ENCODE peak calls at places on chromosomes 3 and 15, in nine cellular contexts. X is A549, D is ovary, Y is endothelial cell of umbilical vein, U is body of pancreas, W is uterus, A is heart left ventricle, T is tibial nerve, P is stomach. I is an unnamed sample. For H3K4me1, the result is how much of the 10 kb centered on the place peaks cover.

GRCh38 chr15:89075121-89075640 is 13.1 kb upstream of the ABHD2 start:
- DNase-seq in X (no peak), D (no peak), A (no peak), T (no peak), W (no peak), P (no peak), U (no peak), Y (no peak), I (no peak)

GRCh38 chr15:34616613-34617012 is 33.2 kb upstream of the GOLGA8B start:
- DNase-seq in U (no peak), D (no peak), X (peak), W (no peak), P (no peak), T (no peak), A (peak), Y (peak), I (no peak)

GRCh38 chr15:66169625-66170024 is 83.9 kb downstream of the MEGF11 start:
- DNase-seq in X (no peak), U (no peak), A (no peak), W (no peak), P (no peak), Y (no peak), D (no peak), T (no peak), I (no peak)

GRCh38 chr3:58005662-58006061 is 2.6 kb upstream of the FLNB start:
- DNase-seq in W (no peak), A (no peak), Y (peak), P (no peak), X (no peak), D (no peak), T (no peak), U (no peak), I (no peak)

GRCh38 chr15:68352401-68353062 is 75.0 kb downstream of the FEM1B start:
- DNase-seq in U (no peak), T (no peak), P (no peak), A (no peak), D (peak), Y (peak), X (peak), W (peak), I (peak)

GRCh38 chr15:61654918-61655317 is 405.3 kb downstream of the VPS13C start:
- DNase-seq in W (peak), T (no peak), U (no peak), A (no peak), P (no peak), Y (no peak), D (peak), X (no peak), I (peak)

GRCh38 chr3:116473602-116474001 is 28.3 kb upstream of the LSAMP start:
- DNase-seq in W (no peak), X (no peak), Y (no peak), D (no peak), P (no peak), U (no peak), A (no peak), T (no peak), I (no peak)

GRCh38 chr15:65414841-65415621 is 7.7 kb downstream of the IGDCC4 start:
- DNase-seq in X (peak), D (peak), P (no peak), Y (no peak), T (no peak), A (no peak), U (peak), W (no peak), I (no peak)

GRCh38 chr15:31399544-31400171 is 73.0 kb downstream of the KLF13 start:
- DNase-seq in D (no peak), X (no peak), P (no peak), U (no peak), W (no peak), T (no peak), A (no peak), Y (no peak), I (no peak)

GRCh38 chr3:187669675-187670504 is at the start of gene SST:
- DNase-seq in A (peak), W (no peak), Y (peak), T (no peak), P (peak), X (no peak), U (peak), D (no peak), I (peak)

GRCh38 chr15:35168464-35168863 is 83.4 kb upstream of the NANOGP8 start:
- DNase-seq in T (no peak), U (no peak), A (no peak), P (no peak), W (no peak), D (no peak), X (no peak), Y (peak), I (no peak)

GRCh38 chr3:54547051-54547450 is 380.8 kb downstream of the LRTM1 start:
- DNase-seq in W (no peak), A (no peak), T (no peak), P (no peak), D (no peak), Y (no peak), X (no peak), U (no peak), I (no peak)

DNA sequence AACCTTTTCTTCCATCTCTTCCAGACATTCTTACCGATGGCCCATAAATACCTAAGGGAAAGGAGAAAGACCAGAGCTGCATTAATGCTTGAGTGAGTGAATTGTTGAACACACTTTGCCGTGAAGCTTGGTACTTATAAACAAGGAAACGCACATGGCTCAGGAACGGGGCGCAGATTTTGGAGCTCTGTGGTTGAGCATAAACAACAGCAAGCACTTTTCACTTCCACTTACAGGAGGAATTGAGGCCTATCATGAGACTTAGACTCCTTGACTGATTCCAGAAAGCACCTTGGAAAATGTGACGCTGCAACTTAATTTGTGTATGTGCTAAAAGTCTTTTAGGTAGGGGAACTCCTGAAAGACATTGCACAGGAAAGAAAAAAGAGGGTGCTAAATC is 197.5 kb upstream of the FEZF2 start:
- DNase-seq in A (no peak), P (no peak), U (no peak), W (no peak), D (no peak), X (no peak), T (no peak), Y (no peak), I (no peak)
- TF ChIP-seq CTCF in A (no peak), P (no peak), U (no peak), W (no peak), D (no peak), X (no peak), T (no peak), Y (no peak), I (no peak)

DNA sequence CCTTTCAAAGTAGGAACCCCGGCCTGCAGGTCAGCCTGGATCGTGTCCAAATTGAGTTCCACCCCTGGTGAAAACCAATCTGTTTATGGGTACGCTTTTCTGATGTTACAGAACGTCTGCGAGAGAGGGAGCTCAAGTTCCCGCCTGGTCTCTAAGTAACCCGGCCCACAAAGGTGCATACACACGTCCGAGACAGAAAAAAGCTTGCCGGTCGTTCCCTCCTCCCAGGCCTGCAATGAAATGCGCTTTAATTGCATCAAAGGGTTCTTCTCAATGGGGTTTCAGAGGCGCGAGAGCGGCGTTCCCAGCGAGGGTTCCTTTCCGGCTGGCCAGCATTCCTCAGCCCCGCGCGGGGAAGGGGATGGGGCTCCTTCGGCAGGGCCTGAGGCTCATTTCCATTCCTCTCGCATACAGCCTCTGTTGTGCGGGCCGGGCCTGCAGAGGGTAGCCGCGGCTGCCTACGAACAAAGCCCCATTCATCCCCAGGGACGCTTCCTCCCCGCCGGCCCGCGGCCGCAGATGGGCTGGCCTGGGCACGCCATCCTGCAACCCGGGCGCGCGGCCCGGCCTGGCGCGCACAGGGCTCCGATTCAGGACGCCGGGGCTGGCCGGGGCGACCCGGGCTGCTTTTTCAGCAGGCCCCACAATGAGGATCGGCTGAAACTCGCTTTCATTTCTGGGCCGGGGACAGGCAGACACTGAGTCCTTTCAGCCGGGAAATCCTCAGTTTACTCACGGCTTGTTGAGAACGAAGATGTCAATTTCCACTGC is 138.3 kb downstream of the TMCO5A start:
- DNase-seq in U (peak), W (peak), A (peak), D (peak), P (peak), T (peak), X (peak), Y (peak), I (peak)
- TF ChIP-seq POLR2A in U (peak), W (no peak), A (no peak), D (no peak), P (no peak), T (no peak), X (peak), Y (peak), I (no peak)

GRCh38 chr3:11596387-11596786 is 47.3 kb downstream of the VGLL4 start:
- DNase-seq in Y (no peak), X (no peak), D (peak), W (no peak), T (no peak), A (no peak), U (no peak), P (no peak), I (no peak)
- H3K4me1 ChIP-seq in Y (under half), X (under half), D (under half), W (under half), T (under half), A (half or more), U (under half), P (under half), I (under half)

DNA sequence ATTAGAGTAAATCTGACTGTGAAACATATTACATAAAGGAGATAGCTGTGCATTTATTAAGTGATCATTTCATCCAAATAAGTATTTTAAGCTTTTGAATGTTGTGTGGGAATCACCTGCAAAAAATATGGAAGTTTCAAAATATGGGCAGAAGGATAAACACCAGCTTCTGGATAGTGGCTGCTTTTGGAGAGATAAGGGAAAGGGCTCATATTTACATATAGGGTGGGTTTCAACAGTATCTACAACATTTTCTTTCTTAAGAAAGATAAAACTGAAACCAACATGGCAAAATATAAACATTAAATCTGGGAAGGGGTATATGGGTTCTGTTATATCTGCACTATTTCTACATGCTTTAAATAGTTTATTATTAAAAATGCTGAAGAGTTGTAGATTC is 12.3 kb downstream of the ARPP19 start:
- DNase-seq in X (no peak), W (no peak), P (no peak), Y (no peak), T (no peak), A (no peak), U (no peak), D (no peak), I (no peak)
- TF ChIP-seq CTCF in X (no peak), W (no peak), P (no peak), Y (no peak), T (no peak), A (no peak), U (no peak), D (no peak), I (no peak)

GRCh38 chr3:188744166-188744565 is 427.6 kb upstream of the TPRG1 start:
- DNase-seq in U (no peak), A (no peak), D (no peak), P (no peak), T (no peak), Y (no peak), X (no peak), W (no peak), I (no peak)
- TF ChIP-seq POLR2A in U (no peak), A (no peak), D (no peak), P (no peak), T (no peak), Y (no peak), X (no peak), W (no peak), I (no peak)

GRCh38 chr3:114406286-114406685 is 112.5 kb downstream of the TIGIT start:
- DNase-seq in X (no peak), D (no peak), W (no peak), P (no peak), U (no peak), T (no peak), Y (no peak), A (no peak), I (no peak)
- H3K4me1 ChIP-seq in X (under half), D (under half), W (under half), P (under half), U (under half), T (under half), Y (under half), A (under half), I (under half)

GRCh38 chr3:152915695-152916094 is 80.8 kb downstream of the P2RY1 start:
- DNase-seq in X (no peak), Y (no peak), W (no peak), D (no peak), T (no peak), U (no peak), A (no peak), P (no peak), I (no peak)

GRCh38 chr3:152909180-152909883 is 74.4 kb downstream of the P2RY1 start:
- DNase-seq in W (no peak), Y (peak), T (no peak), P (no peak), A (peak), D (no peak), X (no peak), U (peak), I (peak)

GRCh38 chr3:152910966-152911365 is 76.0 kb downstream of the P2RY1 start:
- DNase-seq in X (no peak), Y (no peak), D (no peak), W (no peak), U (no peak), A (no peak), T (no peak), P (no peak), I (no peak)

GRCh38 chr3:152905631-152906030 is 70.7 kb downstream of the P2RY1 start:
- DNase-seq in X (no peak), Y (no peak), W (no peak), D (no peak), T (no peak), U (no peak), P (no peak), A (no peak), I (no peak)

DNA sequence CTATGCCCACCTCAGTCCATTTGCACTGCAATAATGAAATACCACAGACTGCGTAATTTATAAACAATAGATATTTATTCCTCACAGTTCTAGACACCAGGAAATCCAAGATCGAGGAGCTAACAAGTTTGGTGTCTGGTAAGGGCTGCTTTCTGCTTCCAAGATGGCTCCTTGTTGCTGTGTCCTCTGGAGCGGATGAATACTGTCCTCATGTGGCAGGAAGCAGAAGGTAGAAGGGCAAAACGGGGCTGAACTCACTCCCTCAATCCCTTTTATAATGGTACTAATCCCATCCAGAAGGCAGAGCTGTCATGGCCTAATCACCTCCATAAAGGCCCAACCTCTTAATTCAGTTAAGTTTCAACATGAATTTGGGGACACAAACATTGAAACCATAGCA is 75.3 kb downstream of the P2RY1 start:
- DNase-seq in U (no peak), W (no peak), Y (no peak), P (no peak), D (no peak), X (no peak), T (no peak), A (no peak), I (no peak)
- TF ChIP-seq CTCF in U (no peak), W (no peak), Y (no peak), P (no peak), D (no peak), X (no peak), T (no peak), A (no peak), I (no peak)

DNA sequence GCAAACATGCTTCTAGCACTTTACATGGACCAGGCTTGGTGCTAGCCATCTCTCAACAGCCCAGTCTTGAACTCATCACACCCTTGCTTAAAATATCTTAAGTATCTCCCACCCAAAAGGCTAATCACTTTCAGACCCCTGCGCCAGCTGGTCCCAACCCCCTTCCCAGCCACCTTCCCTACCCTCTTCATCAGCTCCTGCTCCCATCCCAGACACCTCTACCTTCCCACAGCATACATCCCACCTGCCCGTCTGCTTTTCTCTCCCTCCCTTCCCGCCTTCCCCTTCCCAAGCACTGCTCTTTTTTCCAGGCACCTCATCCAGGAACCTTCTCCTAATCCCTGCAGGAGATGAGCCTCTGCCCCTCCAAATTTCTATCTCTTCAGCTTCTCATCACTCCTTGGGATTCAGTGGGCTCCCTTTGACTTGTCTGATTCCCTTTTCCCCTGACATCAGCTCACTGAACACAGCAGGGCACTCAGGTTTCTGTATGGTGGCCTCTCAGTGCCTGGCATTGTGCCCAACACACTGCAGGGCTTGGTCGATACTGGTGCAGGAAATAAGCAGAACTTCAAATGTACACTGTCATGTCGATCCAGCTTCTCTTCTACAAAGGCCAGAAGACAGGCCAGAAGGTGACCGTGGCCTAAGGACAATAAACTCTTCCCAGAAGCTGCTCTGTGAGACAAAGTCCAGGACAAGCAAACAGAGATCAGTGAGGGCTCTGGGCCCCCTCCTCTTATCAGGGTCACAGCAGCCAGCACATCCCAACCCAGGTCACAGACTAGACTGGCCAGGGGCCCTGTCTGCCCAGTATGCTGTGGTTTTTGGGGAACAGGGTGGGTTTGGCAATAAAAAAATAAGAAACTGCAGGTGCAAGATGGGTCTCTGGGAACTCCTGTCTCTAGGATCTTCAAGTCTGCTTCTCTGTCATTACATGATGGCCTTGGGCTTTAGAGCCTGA is 2.2 kb upstream of the ITIH1 start:
- DNase-seq in A (no peak), X (no peak), Y (no peak), D (no peak), U (peak), W (no peak), P (peak), T (peak), I (peak)
- TF ChIP-seq POLR2A in A (no peak), X (no peak), Y (no peak), D (no peak), U (no peak), W (no peak), P (no peak), T (no peak), I (no peak)